ENCODE peak calls at places on chromosomes 13 and 19, in nine cellular contexts. H, D, N, A, R, K, O, P and X are unnamed samples.

GRCh38 chr19:36201684-36202083 is 12.8 kb downstream of the ZNF565 start:
- DNase-seq in O (no peak), A (no peak), H (no peak), N (no peak), D (no peak), R (no peak), P (no peak), K (no peak), X (no peak)

GRCh38 chr13:36819811-36820140 is 754 bp downstream of the RFXAP start:
- DNase-seq in H (no peak), A (no peak), R (no peak), K (no peak), P (no peak), N (no peak), D (peak), O (peak), X (no peak)

GRCh38 chr13:91242652-91243051 is 104.8 kb upstream of the MIR17HG start:
- DNase-seq in N (no peak), K (no peak), O (no peak), P (no peak), D (peak), R (no peak), H (no peak), A (no peak), X (peak)

GRCh38 chr19:49817964-49818690 is at the start of gene MED25:
- DNase-seq in A (no peak), N (peak), D (peak), P (peak), O (peak), H (peak), K (peak), R (peak), X (peak)

GRCh38 chr19:5172859-5173577 is 167.6 kb downstream of the PTPRS start:
- DNase-seq in O (peak), K (no peak), A (peak), N (no peak), D (peak), P (peak), H (no peak), R (no peak), X (peak)

GRCh38 chr19:632228-633067 is 889 bp downstream of the POLRMT start:
- DNase-seq in N (no peak), P (no peak), A (no peak), K (no peak), H (no peak), O (peak), D (peak), R (no peak), X (no peak)

GRCh38 chr13:27040826-27041108 is 130.8 kb downstream of the USP12 start:
- DNase-seq in K (no peak), R (no peak), P (no peak), A (no peak), D (no peak), H (no peak), O (no peak), N (no peak), X (no peak)

GRCh38 chr13:30906411-30906990 is 430 bp downstream of the MEDAG start:
- DNase-seq in P (no peak), H (peak), A (no peak), R (no peak), O (no peak), N (peak), D (peak), K (no peak), X (no peak)

GRCh38 chr19:33238750-33239149 is 13.1 kb upstream of the SLC7A10 start:
- DNase-seq in N (no peak), A (no peak), R (no peak), O (no peak), P (no peak), K (no peak), D (no peak), H (no peak), X (no peak)

GRCh38 chr19:10960314-10961072 is at the start of gene SMARCA4:
- DNase-seq in K (peak), O (peak), H (peak), P (peak), R (peak), D (peak), A (peak), N (peak), X (peak)

GRCh38 chr13:112069063-112069726 is 2.2 kb downstream of the SOX1 start:
- DNase-seq in K (no peak), D (no peak), H (no peak), R (no peak), P (no peak), O (no peak), A (no peak), N (no peak), X (no peak)

GRCh38 chr13:77584111-77584510 is 48.6 kb downstream of the SCEL start:
- DNase-seq in D (no peak), A (no peak), O (no peak), P (no peak), K (no peak), H (no peak), R (no peak), N (no peak), X (peak)

GRCh38 chr13:98496239-98496668 is 80.7 kb downstream of the STK24 start:
- DNase-seq in K (no peak), R (no peak), N (no peak), P (no peak), O (no peak), A (no peak), D (no peak), H (peak), X (no peak)

GRCh38 chr13:26255717-26256277 is 1.9 kb downstream of the CDK8 start:
- DNase-seq in D (peak), N (no peak), R (no peak), K (no peak), P (no peak), A (no peak), H (no peak), O (no peak), X (no peak)

GRCh38 chr13:107842562-107843180 is 372.7 kb downstream of the LIG4 start:
- DNase-seq in K (no peak), H (no peak), D (peak), O (no peak), N (no peak), P (no peak), A (no peak), R (no peak), X (no peak)

GRCh38 chr13:30149248-30149647 is 158.1 kb downstream of the KATNAL1 start:
- DNase-seq in P (no peak), R (no peak), H (no peak), O (no peak), A (no peak), D (no peak), N (no peak), K (no peak), X (no peak)

GRCh38 chr19:47363758-47364529 is 14.8 kb downstream of the DHX34 start:
- DNase-seq in R (no peak), A (no peak), O (peak), P (no peak), H (no peak), N (no peak), D (peak), K (no peak), X (no peak)

GRCh38 chr19:1992759-1993260 is 22.7 kb downstream of the BTBD2 start:
- DNase-seq in N (no peak), R (no peak), K (peak), O (no peak), D (no peak), H (no peak), A (no peak), P (no peak), X (no peak)

GRCh38 chr19:2303209-2303798 is 4.7 kb downstream of the LINGO3 start:
- DNase-seq in O (no peak), K (no peak), A (no peak), N (no peak), H (no peak), P (no peak), D (no peak), R (no peak), X (no peak)

GRCh38 chr19:18772620-18773587 is 18.2 kb downstream of the COMP start:
- DNase-seq in R (peak), O (peak), P (no peak), H (no peak), D (no peak), K (no peak), A (no peak), N (no peak), X (no peak)

GRCh38 chr13:44040070-44040753 is 160.5 kb downstream of the LACC1 start:
- DNase-seq in A (no peak), N (no peak), K (no peak), H (no peak), D (peak), O (no peak), R (no peak), P (no peak), X (peak)

GRCh38 chr13:27573265-27573664 is 47.1 kb downstream of the LNX2 start:
- DNase-seq in O (peak), R (no peak), P (peak), A (no peak), H (no peak), N (no peak), K (no peak), D (peak), X (no peak)

GRCh38 chr13:33637978-33638743 is 179.8 kb upstream of the RFC3 start:
- DNase-seq in P (no peak), R (no peak), K (no peak), A (no peak), H (no peak), N (no peak), D (peak), O (no peak), X (no peak)
- TF ChIP-seq CTCF in P (no peak), R (no peak), K (no peak), A (no peak), H (no peak), N (no peak), D (no peak), O (no peak), X (no peak)

GRCh38 chr13:74289130-74289529 is 154.9 kb upstream of the KLF12 start:
- DNase-seq in A (no peak), N (no peak), P (no peak), O (no peak), R (no peak), H (no peak), D (no peak), K (no peak), X (no peak)
- H3K4me3 ChIP-seq in A (no peak), N (no peak), P (no peak), O (no peak), R (no peak), H (no peak), D (no peak), K (no peak), X (no peak)

GRCh38 chr19:6551607-6552450 is 21.0 kb downstream of the TNFSF9 start:
- DNase-seq in N (peak), H (no peak), P (no peak), R (no peak), K (no peak), O (no peak), A (no peak), D (peak), X (no peak)
- TF ChIP-seq CTCF in N (no peak), H (no peak), P (no peak), R (no peak), K (no peak), O (no peak), A (no peak), D (peak), X (peak)

DNA sequence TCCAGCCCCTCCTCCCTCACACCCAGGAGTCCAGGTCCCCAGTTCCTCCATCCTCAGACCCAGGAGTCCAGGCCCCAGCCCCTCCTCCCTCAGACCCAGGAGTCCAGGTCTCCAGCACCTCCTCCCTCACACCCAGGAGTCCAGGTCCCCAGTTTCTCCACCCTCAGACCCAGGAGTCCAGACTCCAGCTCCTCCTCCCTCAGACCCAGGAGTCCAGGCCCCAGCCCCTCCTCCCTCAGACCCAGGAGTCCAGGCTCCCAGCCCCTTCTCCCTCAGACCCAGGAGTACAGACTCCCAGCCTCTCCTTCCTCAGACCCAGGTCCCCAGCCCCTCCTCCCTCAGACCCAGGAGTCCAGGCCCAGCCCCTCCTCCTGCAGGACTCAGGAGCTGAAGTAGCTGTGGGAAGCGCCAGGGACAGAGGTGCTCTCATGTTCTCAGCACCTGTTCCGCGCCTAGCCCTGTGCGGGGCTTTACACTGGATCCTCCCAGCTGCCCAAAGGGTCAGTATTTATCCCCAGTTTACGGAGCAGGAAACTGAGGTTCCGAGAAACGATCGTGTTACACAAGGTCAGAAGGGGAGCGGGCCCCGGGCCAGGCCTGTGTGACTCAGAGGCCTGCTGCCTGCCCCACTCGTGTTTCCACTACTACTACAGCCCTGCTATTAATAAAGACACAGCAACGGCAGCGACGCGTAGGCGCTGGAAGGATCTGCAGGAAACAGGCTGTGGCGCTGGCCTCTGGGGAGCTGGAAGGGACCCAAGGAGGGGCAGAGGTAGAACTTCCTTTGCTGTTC is 1.7 kb upstream of the SBK3 start:
- DNase-seq in R (no peak), P (peak), K (peak), O (peak), A (no peak), H (peak), D (peak), N (peak), X (no peak)
- H3K4me3 ChIP-seq in R (peak), P (no peak), K (no peak), O (peak), A (no peak), H (no peak), D (no peak), N (no peak), X (no peak)

GRCh38 chr19:51904331-51905165 is at the start of gene ZNF649:
- DNase-seq in H (peak), O (peak), D (peak), R (peak), N (peak), A (peak), P (peak), K (peak), X (peak)
- TF ChIP-seq CTCF in H (no peak), O (no peak), D (peak), R (no peak), N (peak), A (no peak), P (no peak), K (no peak), X (peak)